ENCODE peak calls at places on chromosome 2, in nine cellular contexts. B is C1 segment of cervical spinal cord, M is H4, S is Peyer's patch, G is AML-193, E is Daoy, W is NCI-H1694, R is T-helper 2 cell, N is heart right ventricle. Z is an unnamed sample.

GRCh38 chr2:142980246-142981068 is 103.0 kb downstream of the KYNU start:
- DNase-seq in R (no peak), B (no peak), N (no peak), M (peak; percentile 60), S (no peak), G (peak; percentile 52), W (peak; percentile 67), E (no peak), Z (peak; percentile 59)

GRCh38 chr2:54634564-54635511 is 88.6 kb upstream of the EML6 start:
- DNase-seq in G (no peak), S (peak; percentile 35), E (peak; percentile 94), W (no peak), R (no peak), B (no peak), N (peak; percentile 59), M (no peak), Z (peak; percentile 95)

GRCh38 chr2:240374085-240374907 is 61.2 kb upstream of the GPC1 start:
- DNase-seq in N (peak; percentile 70), S (peak; percentile 23), W (no peak), M (peak; percentile 78), G (no peak), E (peak; percentile 86), B (no peak), R (no peak), Z (peak; percentile 8)

GRCh38 chr2:27966466-27966865 is 75.9 kb downstream of the BABAM2 start:
- DNase-seq in W (no peak), E (no peak), M (no peak), R (no peak), N (no peak), B (no peak), G (no peak), S (no peak), Z (no peak)

GRCh38 chr2:18910843-18911242 is 321.5 kb upstream of the NT5C1B start:
- DNase-seq in S (no peak), E (peak; percentile 79), W (no peak), N (no peak), B (no peak), G (no peak), R (no peak), M (peak; percentile 21), Z (no peak)

GRCh38 chr2:44772670-44773378 is 168.7 kb upstream of the SIX3 start:
- DNase-seq in R (no peak), S (no peak), W (no peak), B (no peak), G (no peak), M (no peak), E (no peak), N (no peak), Z (no peak)

GRCh38 chr2:1234731-1235308 is 178.4 kb upstream of the TPO start:
- DNase-seq in G (no peak), B (no peak), W (no peak), S (no peak), N (no peak), E (peak; percentile 80), R (no peak), M (peak; percentile 7), Z (no peak)

GRCh38 chr2:69021727-69022126 is 8.7 kb downstream of the ANTXR1 start:
- DNase-seq in W (no peak), M (no peak), G (no peak), E (no peak), B (no peak), R (no peak), S (no peak), N (no peak), Z (no peak)

GRCh38 chr2:175169191-175169590 is 1.2 kb upstream of the ATF2 start:
- DNase-seq in B (no peak), M (no peak), E (no peak), G (peak; percentile 6), S (no peak), N (no peak), W (no peak), R (no peak), Z (no peak)

GRCh38 chr2:238267884-238268680 is 20.3 kb downstream of the PER2 start:
- DNase-seq in B (no peak), M (no peak), N (peak; percentile 2), W (no peak), E (no peak), S (no peak), G (no peak), R (no peak), Z (no peak)

GRCh38 chr2:133262888-133263287 is 305.4 kb downstream of the NCKAP5 start:
- DNase-seq in S (no peak), B (no peak), R (no peak), E (peak; percentile 14), G (no peak), N (no peak), W (peak; percentile 9), M (no peak), Z (peak; percentile 15)

GRCh38 chr2:58731488-58731869 is 490.4 kb upstream of the FANCL start:
- DNase-seq in R (no peak), M (no peak), B (no peak), E (peak; percentile 27), S (no peak), N (no peak), W (no peak), G (no peak), Z (no peak)

GRCh38 chr2:9737053-9737875 is 106.0 kb upstream of the TAF1B start:
- DNase-seq in M (no peak), S (no peak), E (no peak), G (peak; percentile 7), N (no peak), B (no peak), R (no peak), W (no peak), Z (peak; percentile 37)

GRCh38 chr2:156466739-156467405 is 30.7 kb downstream of the GPD2 start:
- DNase-seq in N (no peak), R (no peak), M (peak; percentile 74), E (no peak), W (no peak), G (no peak), S (no peak), B (no peak), Z (peak; percentile 50)

GRCh38 chr2:128424806-128425205 is 106.1 kb upstream of the HS6ST1 start:
- DNase-seq in R (no peak), G (no peak), W (no peak), N (no peak), E (no peak), M (no peak), B (no peak), S (no peak), Z (no peak)

GRCh38 chr2:12416600-12416999 is 300.1 kb upstream of the TRIB2 start:
- DNase-seq in E (peak; percentile 26), S (peak; percentile 55), B (no peak), M (peak; percentile 13), W (no peak), N (peak; percentile 61), G (peak; percentile 4), R (peak; percentile 47), Z (peak; percentile 66)

GRCh38 chr2:219526320-219527075 is 12.2 kb downstream of the ASIC4 start:
- DNase-seq in E (no peak), R (no peak), S (no peak), W (no peak), N (no peak), M (no peak), B (no peak), G (no peak), Z (no peak)

GRCh38 chr2:200199576-200200263 is 106.8 kb upstream of the SPATS2L start:
- DNase-seq in N (no peak), E (peak; percentile 64), M (peak; percentile 42), R (no peak), B (no peak), W (no peak), S (no peak), G (no peak), Z (no peak)

GRCh38 chr2:48107326-48107925 is 201.1 kb upstream of the FBXO11 start:
- DNase-seq in S (no peak), M (peak; percentile 76), R (no peak), B (no peak), G (peak; percentile 45), N (no peak), W (no peak), E (peak; percentile 91), Z (peak; percentile 80)

GRCh38 chr2:3641181-3641580 is 16.8 kb upstream of the ALLC start:
- DNase-seq in W (no peak), R (no peak), E (no peak), S (no peak), B (no peak), N (no peak), M (no peak), G (no peak), Z (no peak)

GRCh38 chr2:223837290-223838061 is at the start of gene AP1S3:
- DNase-seq in R (peak; percentile 57), W (peak; percentile 53), M (peak; percentile 53), B (peak; percentile 10), S (peak; percentile 84), G (peak; percentile 32), N (peak; percentile 51), E (peak; percentile 77), Z (peak; percentile 57)

GRCh38 chr2:126510960-126511359 is 145.0 kb upstream of the GYPC start:
- DNase-seq in E (no peak), W (no peak), M (no peak), B (no peak), S (no peak), R (no peak), N (no peak), G (no peak), Z (no peak)

GRCh38 chr2:237501892-237502513 is 15.0 kb downstream of the MLPH start:
- DNase-seq in R (no peak), G (no peak), B (no peak), S (no peak), W (no peak), N (no peak), E (no peak), M (no peak), Z (peak; percentile 70)

GRCh38 chr2:237256845-237257244 is 157.1 kb downstream of the COL6A3 start:
- DNase-seq in G (no peak), R (no peak), E (peak; percentile 77), W (no peak), S (no peak), N (no peak), B (no peak), M (no peak), Z (peak; percentile 30)

GRCh38 chr2:180494286-180494685 is 486.1 kb upstream of the UBE2E3 start:
- DNase-seq in M (no peak), S (no peak), W (no peak), E (no peak), R (no peak), B (no peak), N (no peak), G (no peak), Z (no peak)

GRCh38 chr2:101063352-101063751 is 61.3 kb downstream of the RPL31 start:
- DNase-seq in N (no peak), M (peak; percentile 33), B (no peak), S (no peak), R (no peak), E (peak; percentile 32), W (no peak), G (no peak), Z (peak; percentile 96)

Z was measured in dermis blood vessel endothelial cell.